ENCODE peak calls at places on chromosomes 3 and 15, in four cellular contexts. C is GM12878, P is K562, N is H1. I is an unnamed sample.

GRCh38 chr3:131795382-131796085 is 239.3 kb downstream of the CPNE4 start:
- DNase-seq in N (no peak), P (peak; percentile 17), C (no peak), I (no peak)

GRCh38 chr3:98735296-98735695 is 27.8 kb upstream of the ST3GAL6 start:
- DNase-seq in P (no peak), C (no peak), N (no peak), I (no peak)

GRCh38 chr3:21417991-21418390 is 333.0 kb downstream of the ZNF385D start:
- DNase-seq in C (no peak), P (no peak), N (no peak), I (no peak)

GRCh38 chr3:5087209-5087608 is 34.9 kb upstream of the ARL8B start:
- DNase-seq in C (no peak), P (no peak), N (no peak), I (no peak)

GRCh38 chr3:17810759-17811158 is 68.3 kb upstream of the TBC1D5 start:
- DNase-seq in N (no peak), P (no peak), C (no peak), I (no peak)

GRCh38 chr15:94230886-94231727 is at the start of gene MCTP2:
- DNase-seq in N (peak; percentile 85), C (peak; percentile 57), P (no peak), I (peak; percentile 85)

GRCh38 chr15:69104050-69104750 is 56.2 kb upstream of the GLCE start:
- DNase-seq in N (no peak), P (no peak), C (peak; percentile 73), I (no peak)

GRCh38 chr3:126835472-126836219 is 131.6 kb downstream of the CHCHD6 start:
- DNase-seq in C (no peak), P (peak; percentile 21), N (no peak), I (peak; percentile 58)

GRCh38 chr3:138625707-138626365 is 17.3 kb downstream of the FAIM start:
- DNase-seq in C (peak; percentile 11), N (no peak), P (no peak), I (no peak)

GRCh38 chr15:76991048-76991447 is 3.9 kb upstream of the PSTPIP1 start:
- DNase-seq in N (no peak), P (no peak), C (no peak), I (no peak)

DNA sequence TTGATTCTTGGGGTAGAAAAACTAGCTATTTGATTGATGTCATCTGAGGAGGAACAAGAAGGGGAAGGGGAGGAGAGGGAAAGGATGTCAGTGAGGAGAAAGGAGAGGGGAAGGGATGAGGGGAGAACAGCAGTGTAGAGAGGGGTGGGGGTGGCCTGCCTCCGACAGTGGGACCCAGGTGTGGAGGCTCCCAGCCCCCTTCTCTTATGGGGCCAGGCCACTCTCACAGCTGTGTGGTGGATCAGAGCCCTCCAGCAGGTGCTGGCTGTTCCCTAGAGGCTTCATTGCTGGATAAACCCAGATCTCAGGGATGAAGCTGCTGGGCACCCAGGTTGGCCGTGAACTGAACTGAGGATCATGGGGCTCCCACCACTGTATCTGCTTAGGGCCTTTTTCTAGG is 264.5 kb downstream of the CHST2 start:
- DNase-seq in C (no peak), N (no peak), P (no peak), I (no peak)
- TF ChIP-seq NRF1 in C (no peak), N (no peak), P (no peak), I (no peak)

GRCh38 chr3:197874653-197875052 is 75.3 kb upstream of the RPL35A start:
- DNase-seq in C (no peak), P (no peak), N (no peak), I (no peak)
- TF ChIP-seq NRF1 in C (no peak), P (no peak), N (no peak), I (no peak)

DNA sequence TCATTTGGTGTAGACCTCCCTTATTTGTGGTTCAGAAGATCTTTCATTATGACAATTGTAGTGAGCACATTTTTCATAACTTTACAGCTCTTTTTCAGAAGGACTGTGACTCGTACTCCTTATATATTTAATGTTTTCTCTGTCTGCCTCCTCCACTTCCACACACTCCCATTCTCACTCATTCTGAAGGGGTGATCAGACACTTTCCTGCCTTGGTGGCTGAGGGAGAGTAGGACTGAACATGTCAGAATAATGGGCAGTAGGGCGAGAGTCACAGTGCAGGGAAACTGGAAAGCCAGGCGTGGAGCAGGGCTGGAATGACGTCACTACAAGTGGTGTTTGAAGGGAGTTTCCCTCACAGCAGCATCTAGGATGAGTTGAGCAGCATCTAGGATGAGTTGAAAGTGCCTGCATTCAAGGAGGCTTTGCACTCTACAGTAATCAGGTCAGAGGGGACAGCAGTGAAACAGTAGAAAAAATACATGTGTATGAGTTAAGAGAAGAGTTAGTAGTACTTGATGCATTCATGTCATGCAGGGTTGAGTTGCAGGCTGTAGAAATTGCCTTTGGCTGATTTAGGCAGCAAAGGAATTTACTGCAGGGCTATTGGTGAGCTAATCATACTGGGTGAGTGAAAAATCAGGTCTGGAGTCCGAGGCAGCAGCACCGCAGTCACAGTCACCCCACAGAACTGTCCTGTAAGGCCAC is 36.3 kb upstream of the FBXL22 start:
- DNase-seq in P (no peak), N (no peak), C (no peak), I (no peak)
- TF ChIP-seq NRF1 in P (no peak), N (no peak), C (no peak), I (no peak)

GRCh38 chr15:45126535-45127158 is 3.0 kb downstream of the DUOXA1 start:
- DNase-seq in P (peak; percentile 68), C (no peak), N (no peak), I (no peak)
- TF ChIP-seq NRF1 in P (no peak), C (no peak), N (no peak), I (no peak)

DNA sequence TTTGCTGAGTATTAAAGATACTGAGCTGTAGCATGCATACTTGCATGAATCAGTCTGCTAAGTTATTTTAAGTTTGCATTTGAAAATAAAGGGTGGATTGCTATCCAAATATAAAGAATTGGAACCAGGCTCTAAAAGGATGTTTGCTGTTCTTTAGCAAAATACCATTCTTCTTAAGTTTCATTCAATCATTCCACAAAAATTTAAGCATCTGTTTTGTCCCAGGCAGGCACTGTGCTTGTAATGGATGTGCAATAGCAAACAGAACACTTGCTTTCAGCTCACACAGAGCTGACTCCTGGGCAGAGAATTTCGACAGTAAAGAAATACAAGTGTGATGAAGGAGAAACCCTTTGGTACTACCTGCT is 151.1 kb downstream of the PGPEP1L start:
- DNase-seq in N (no peak), C (no peak), P (no peak), I (no peak)
- TF ChIP-seq NRF1 in N (no peak), C (no peak), P (no peak), I (no peak)

I was measured in SK-N-SH.